ENCODE peak calls at places on chromosome 15, in eight cellular contexts. K is caudate nucleus, Z is right lobe of liver, E is GM20000, O is H7, C is sigmoid colon, T is hypothalamus, G is left ventricle myocardium inferior. D is an unnamed sample.

GRCh38 chr15:47360296-47360695 is 357.0 kb upstream of the SEMA6D start:
- DNase-seq in K (no peak), Z (no peak), E (no peak), O (no peak), C (no peak), T (no peak), G (no peak), D (no peak)

GRCh38 chr15:42060797-42061196 is 33.6 kb downstream of the PLA2G4D start:
- DNase-seq in K (no peak), Z (peak; percentile 87), E (no peak), O (no peak), C (no peak), T (no peak), G (no peak), D (peak; percentile 71)

GRCh38 chr15:83305696-83306291 is 21.3 kb upstream of the BNC1 start:
- DNase-seq in K (no peak), Z (no peak), E (no peak), O (peak; percentile 49), C (no peak), T (no peak), G (no peak), D (no peak)

GRCh38 chr15:40115670-40116093 is 7.0 kb upstream of the BMF start:
- DNase-seq in K (no peak), Z (peak; percentile 83), E (peak; percentile 79), O (peak; percentile 63), C (no peak), T (no peak), G (no peak), D (peak; percentile 71)

GRCh38 chr15:89127054-89127702 is 38.9 kb downstream of the ABHD2 start:
- DNase-seq in K (no peak), Z (no peak), E (no peak), O (no peak), C (no peak), T (no peak), G (no peak), D (no peak)

GRCh38 chr15:72778796-72779195 is 4.8 kb downstream of the ADPGK start:
- DNase-seq in K (no peak), Z (no peak), E (no peak), O (no peak), C (no peak), T (no peak), G (no peak), D (no peak)

GRCh38 chr15:92818658-92819311 is 81.3 kb upstream of the CHD2 start:
- DNase-seq in K (no peak), Z (no peak), E (no peak), O (peak; percentile 56), C (no peak), T (no peak), G (no peak), D (no peak)

GRCh38 chr15:45544266-45545023 is 21.9 kb upstream of the SLC30A4 start:
- DNase-seq in K (no peak), Z (no peak), E (no peak), O (no peak), C (no peak), T (no peak), G (no peak), D (no peak)

GRCh38 chr15:77582763-77583162 is 49.9 kb downstream of the LINGO1 start:
- DNase-seq in K (no peak), Z (no peak), E (no peak), O (no peak), C (no peak), T (no peak), G (no peak), D (no peak)

GRCh38 chr15:91345761-91346160 is 245.7 kb downstream of the SV2B start:
- DNase-seq in K (no peak), Z (no peak), E (no peak), O (no peak), C (no peak), T (no peak), G (no peak), D (no peak)

GRCh38 chr15:86125775-86126174 is 46.1 kb downstream of the AGBL1 start:
- DNase-seq in K (no peak), Z (no peak), E (no peak), O (no peak), C (no peak), T (no peak), G (no peak), D (no peak)

D was measured in stomach.